ENCODE peak calls at places on chromosomes 3 and 15, in nine cellular contexts. T, S, P, B, D, G, J, V and H are unnamed samples.

GRCh38 chr3:111593666-111594065 is 1.5 kb downstream of the ZBED2 start:
- DNase-seq in T (no peak), S (no peak), P (no peak), B (no peak), D (no peak), G (no peak), J (no peak), V (no peak), H (no peak)

GRCh38 chr3:166100710-166101109 is 263.5 kb upstream of the BCHE start:
- DNase-seq in T (no peak), S (no peak), P (no peak), B (no peak), D (no peak), G (no peak), J (no peak), V (no peak), H (no peak)

GRCh38 chr15:97502038-97502437 is 458.5 kb upstream of the ARRDC4 start:
- DNase-seq in T (peak; percentile 87), S (no peak), P (peak; percentile 50), B (no peak), D (no peak), G (no peak), J (no peak), V (no peak), H (no peak)

GRCh38 chr3:171198781-171199472 is 172.4 kb upstream of the SLC2A2 start:
- DNase-seq in T (no peak), S (no peak), P (no peak), B (no peak), D (no peak), G (no peak), J (no peak), V (no peak), H (no peak)

GRCh38 chr3:294096-294495 is 97.5 kb downstream of the CHL1 start:
- DNase-seq in T (no peak), S (no peak), P (no peak), B (no peak), D (no peak), G (no peak), J (no peak), V (no peak), H (no peak)

GRCh38 chr3:172622916-172623700 is 87.8 kb downstream of the NCEH1 start:
- DNase-seq in T (peak; percentile 88), S (no peak), P (peak; percentile 44), B (no peak), D (no peak), G (peak; percentile 55), J (peak; percentile 47), V (no peak), H (peak; percentile 49)

GRCh38 chr15:91625506-91625905 is 228.0 kb upstream of the SLCO3A1 start:
- DNase-seq in T (no peak), S (no peak), P (no peak), B (no peak), D (no peak), G (no peak), J (no peak), V (no peak), H (no peak)

GRCh38 chr15:93943607-93944006 is 287.8 kb upstream of the MCTP2 start:
- DNase-seq in T (no peak), S (no peak), P (no peak), B (no peak), D (no peak), G (no peak), J (no peak), V (no peak), H (no peak)